ENCODE peak calls at places on chromosomes 11 and 22, in five cellular contexts. K is upper lobe of right lung; A is AG04450; R is CD8-positive, alpha-beta T cell; Q is GM23338. H is an unnamed sample.
A peak's percentile ranks its signal among the peaks of the same experiment; 100 is the strongest.

GRCh38 chr11:125223901-125224331 is 59.4 kb downstream of the PKNOX2 start:
- DNase-seq in K (no peak), A (no peak), R (no peak), Q (no peak), H (no peak)

GRCh38 chr11:723120-723883 is 17.3 kb downstream of the EPS8L2 start:
- DNase-seq in K (no peak), A (no peak), R (peak; percentile 63), Q (peak; percentile 73), H (no peak)

GRCh38 chr11:44960200-44960845 is 9.6 kb upstream of the TP53I11 start:
- DNase-seq in K (no peak), A (no peak), R (no peak), Q (no peak), H (no peak)

GRCh38 chr22:17846326-17846992 is 72.2 kb upstream of the BID start:
- DNase-seq in K (no peak), A (no peak), R (no peak), Q (no peak), H (no peak)

GRCh38 chr11:68090706-68091105 is 30.5 kb downstream of the CHKA start:
- DNase-seq in K (no peak), A (no peak), R (no peak), Q (no peak), H (no peak)

GRCh38 chr11:100095809-100096208 is 591.3 kb upstream of the ARHGAP42 start:
- DNase-seq in K (no peak), A (no peak), R (no peak), Q (no peak), H (no peak)

GRCh38 chr11:9806946-9807687 is 143.2 kb downstream of the SWAP70 start:
- DNase-seq in K (no peak), A (no peak), R (no peak), Q (no peak), H (no peak)

GRCh38 chr22:17566776-17567175 is 3.5 kb downstream of the SLC25A18 start:
- DNase-seq in K (no peak), A (no peak), R (no peak), Q (no peak), H (no peak)

GRCh38 chr11:45086526-45086925 is 59.9 kb upstream of the PRDM11 start:
- DNase-seq in K (no peak), A (no peak), R (no peak), Q (no peak), H (no peak)

GRCh38 chr11:7525424-7525823 is 11.6 kb downstream of the PPFIBP2 start:
- DNase-seq in K (no peak), A (no peak), R (no peak), Q (no peak), H (no peak)

GRCh38 chr11:45147871-45148270 is 1.4 kb downstream of the PRDM11 start:
- DNase-seq in K (no peak), A (no peak), R (no peak), Q (no peak), H (no peak)

GRCh38 chr11:2995091-2995561 is 3.0 kb upstream of the NAP1L4 start:
- DNase-seq in K (no peak), A (no peak), R (no peak), Q (peak; percentile 36), H (no peak)

GRCh38 chr22:24474649-24475048 is 20.5 kb upstream of the UPB1 start:
- DNase-seq in K (no peak), A (no peak), R (no peak), Q (no peak), H (no peak)

GRCh38 chr11:14059491-14059890 is 97.0 kb downstream of the SPON1 start:
- DNase-seq in K (no peak), A (no peak), R (no peak), Q (peak; percentile 50), H (no peak)

GRCh38 chr22:43828711-43829447 is 16.8 kb upstream of the EFCAB6 start:
- DNase-seq in K (peak; percentile 70), A (no peak), R (no peak), Q (peak; percentile 65), H (no peak)

GRCh38 chr11:47355283-47356128 is 3.0 kb upstream of the MYBPC3 start:
- DNase-seq in K (peak; percentile 97), A (peak; percentile 74), R (no peak), Q (peak; percentile 98), H (peak; percentile 76)

GRCh38 chr11:19326499-19326898 is 85.8 kb upstream of the E2F8 start:
- DNase-seq in K (no peak), A (no peak), R (no peak), Q (no peak), H (no peak)

GRCh38 chr11:67284811-67285540 is 4.1 kb upstream of the ANKRD13D start:
- DNase-seq in K (peak; percentile 62), A (no peak), R (peak; percentile 15), Q (no peak), H (no peak)

GRCh38 chr11:45104790-45105084 is 41.7 kb upstream of the PRDM11 start:
- DNase-seq in K (no peak), A (no peak), R (no peak), Q (no peak), H (no peak)

GRCh38 chr11:79439893-79440450 is 858 bp downstream of the TENM4 start:
- DNase-seq in K (peak; percentile 67), A (no peak), R (no peak), Q (peak; percentile 65), H (peak; percentile 23)

GRCh38 chr11:326842-327580 is 6.4 kb upstream of the IFITM3 start:
- DNase-seq in K (peak; percentile 83), A (no peak), R (peak; percentile 77), Q (no peak), H (no peak)

DNA sequence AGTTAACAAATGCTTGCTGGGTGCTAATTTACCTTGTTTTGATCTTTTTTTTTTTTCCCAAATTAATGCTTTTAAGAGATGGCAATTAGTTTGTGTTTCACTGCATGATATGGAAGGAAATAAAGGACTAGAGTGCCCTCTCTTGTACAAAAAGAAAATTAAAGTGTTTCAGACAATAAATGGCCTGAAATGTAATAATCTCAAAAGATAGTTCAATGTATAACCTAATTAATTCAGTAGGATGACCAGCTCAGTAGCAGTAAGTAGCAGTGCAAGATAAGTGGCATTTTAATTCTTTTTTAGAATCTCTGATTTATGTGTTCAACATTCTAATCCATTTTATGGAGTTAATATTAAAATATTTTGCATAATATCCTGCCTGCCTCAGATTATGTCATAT is 39.9 kb upstream of the MYO18B start:
- DNase-seq in K (no peak), A (no peak), R (no peak), Q (no peak), H (peak; percentile 10)
- TF ChIP-seq CTCF in K (peak; percentile 48), A (peak; percentile 37), R (no peak), Q (peak; percentile 35), H (peak; percentile 44)

DNA sequence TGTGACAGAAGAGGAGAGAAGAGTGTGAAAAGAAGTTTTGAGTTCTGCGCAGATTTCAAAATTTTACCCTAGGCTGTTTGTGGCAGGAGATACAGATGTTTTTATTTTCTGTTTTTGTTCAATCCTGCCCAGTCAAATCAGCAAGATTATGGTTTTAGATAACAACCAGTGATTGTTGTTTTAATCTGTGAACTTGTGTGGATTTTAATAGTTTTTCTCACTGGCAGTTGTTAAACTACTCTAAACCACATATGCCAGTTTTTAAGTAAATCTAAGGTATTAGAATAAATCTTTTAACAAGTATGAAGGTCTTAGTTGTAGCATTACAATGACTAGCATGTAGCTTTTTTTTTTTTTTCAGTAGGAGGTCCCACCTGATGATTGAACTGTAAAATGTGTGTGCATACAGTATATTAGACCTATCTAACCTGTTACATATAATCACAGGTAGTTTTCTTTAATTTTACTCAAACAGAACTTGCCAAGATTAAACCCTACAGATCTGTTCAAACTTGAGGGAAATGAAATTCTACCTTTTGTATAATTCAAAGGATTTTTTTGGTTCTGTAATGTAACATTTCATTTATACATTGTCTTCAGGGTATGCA is 13.2 kb downstream of the ATXN10 start:
- DNase-seq in K (no peak), A (no peak), R (no peak), Q (no peak), H (no peak)
- H3K27ac ChIP-seq in K (no peak overlapping the region), A (no peak overlapping the region), R (no peak overlapping the region), Q (no peak overlapping the region), H (no peak overlapping the region)

DNA sequence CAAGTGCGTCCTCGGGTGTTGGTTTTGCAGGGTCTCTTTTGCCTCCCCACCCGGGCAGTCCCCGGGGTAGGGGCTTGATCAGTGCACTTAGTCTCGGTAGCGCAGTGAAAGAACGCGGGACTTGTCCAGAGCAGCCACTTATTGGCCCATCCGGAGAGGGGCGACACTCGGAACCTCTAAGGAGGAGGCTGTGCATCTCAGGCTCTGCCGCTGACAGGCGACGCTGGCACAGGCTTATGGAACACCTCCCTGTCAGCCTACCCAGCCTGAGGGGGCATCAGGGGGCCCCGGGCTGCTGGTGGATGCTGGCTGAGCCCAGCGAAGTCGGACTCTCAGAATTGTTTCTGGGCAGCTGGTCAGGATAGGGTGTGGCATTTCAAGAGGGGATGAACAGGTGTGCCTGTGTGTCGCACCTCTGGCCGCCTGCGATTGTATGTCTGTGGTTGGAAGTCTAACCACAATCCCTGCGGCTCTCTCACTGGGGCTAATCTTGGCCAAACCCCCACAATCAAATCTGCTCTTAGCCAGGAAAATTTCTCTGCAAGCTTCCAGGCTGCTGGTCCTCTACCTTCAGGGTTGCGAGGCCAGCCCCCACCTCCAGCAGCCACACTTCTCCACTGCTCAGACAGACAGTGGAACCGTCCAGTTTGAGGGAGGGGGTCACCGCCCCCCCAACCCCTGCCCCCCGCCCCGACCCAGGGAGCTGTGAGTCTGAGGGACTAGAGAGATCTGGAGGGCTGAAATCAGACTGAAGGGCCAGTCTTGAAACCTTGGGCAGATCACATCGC is 814 bp downstream of the ATG16L2 start:
- DNase-seq in K (peak; percentile 75), A (no peak), R (peak; percentile 61), Q (peak; percentile 86), H (no peak)
- TF ChIP-seq CTCF in K (no peak), A (no peak), R (peak; percentile 20), Q (peak; percentile 8), H (no peak)

GRCh38 chr22:46352691-46353386 is 17.3 kb downstream of the TRMU start:
- DNase-seq in K (peak; percentile 81), A (no peak), R (no peak), Q (no peak), H (peak; percentile 72)
- H3K27ac ChIP-seq in K (no peak overlapping the region), A (no peak overlapping the region), R (no peak overlapping the region), Q (no peak overlapping the region), H (peak overlapping the region; percentile 81)

GRCh38 chr11:58286249-58286648 is 18.2 kb upstream of the OR10W1 start:
- DNase-seq in K (no peak), A (peak; percentile 16), R (no peak), Q (peak; percentile 68), H (peak; percentile 11)
- TF ChIP-seq CTCF in K (peak; percentile 48), A (peak; percentile 86), R (peak; percentile 28), Q (peak; percentile 76), H (peak; percentile 48)